ENCODE peak calls at places on chromosomes 5 and 9, in ten cellular contexts. P is AG09309, M is tibial nerve, J is A673, N is Panc1, K is AG04450, D is OCI-LY7, T is fibroblast of lung, C is body of pancreas, X is left ventricle myocardium inferior. S is an unnamed sample.

GRCh38 chr9:20479419-20480155 is 142.7 kb downstream of the MLLT3 start:
- DNase-seq in N (no peak), P (no peak), X (no peak), M (no peak), T (peak), C (no peak), J (no peak), D (no peak), K (no peak), S (peak)

GRCh38 chr5:19264821-19265220 is 723.2 kb downstream of the CDH18 start:
- DNase-seq in K (no peak), T (no peak), D (peak), N (no peak), C (no peak), P (no peak), M (no peak), X (no peak), J (no peak), S (no peak)

GRCh38 chr5:42811591-42812392 is at the start of gene SELENOP:
- DNase-seq in P (no peak), N (peak), K (no peak), C (peak), M (peak), X (no peak), D (no peak), T (peak), J (no peak), S (peak)

GRCh38 chr9:134413890-134414731 is 87.9 kb downstream of the RXRA start:
- DNase-seq in K (peak), T (peak), X (peak), C (peak), D (no peak), M (no peak), J (no peak), N (no peak), P (peak), S (peak)

GRCh38 chr9:122127396-122127798 is 32.2 kb downstream of the NDUFA8 start:
- DNase-seq in T (no peak), J (no peak), C (no peak), P (no peak), D (no peak), N (no peak), K (no peak), X (no peak), M (no peak), S (no peak)

GRCh38 chr5:1312206-1312605 is 17.3 kb upstream of the TERT start:
- DNase-seq in K (no peak), T (no peak), C (no peak), M (no peak), X (peak), N (no peak), D (peak), P (no peak), J (no peak), S (no peak)

GRCh38 chr9:95796029-95796428 is 79.5 kb upstream of the ERCC6L2 start:
- DNase-seq in C (no peak), X (no peak), D (no peak), K (no peak), M (no peak), T (no peak), P (no peak), J (no peak), N (no peak), S (no peak)

GRCh38 chr9:117587263-117587662 is 116.9 kb upstream of the TLR4 start:
- DNase-seq in M (no peak), J (no peak), X (no peak), D (no peak), T (no peak), C (no peak), P (no peak), N (no peak), K (no peak), S (no peak)

GRCh38 chr5:157253547-157253946 is 12.4 kb upstream of the CYFIP2 start:
- DNase-seq in X (no peak), K (peak), J (peak), D (peak), N (peak), C (peak), P (peak), T (peak), M (peak), S (peak)

GRCh38 chr5:176379881-176380280 is 8.5 kb downstream of the NOP16 start:
- DNase-seq in K (no peak), D (peak), C (no peak), P (no peak), N (no peak), T (no peak), X (no peak), J (no peak), M (no peak), S (no peak)

GRCh38 chr5:102341918-102342317 is 45.8 kb upstream of the SLCO4C1 start:
- DNase-seq in J (no peak), P (no peak), N (no peak), M (no peak), K (no peak), X (no peak), T (no peak), D (no peak), C (no peak), S (no peak)

GRCh38 chr9:124084087-124084486 is 72.5 kb downstream of the LHX2 start:
- DNase-seq in C (no peak), X (no peak), T (no peak), K (no peak), J (no peak), D (no peak), P (no peak), N (no peak), M (no peak), S (no peak)

GRCh38 chr5:158684469-158684868 is 415.2 kb downstream of the EBF1 start:
- DNase-seq in M (no peak), J (no peak), N (no peak), K (no peak), P (no peak), X (no peak), D (no peak), T (no peak), C (no peak), S (no peak)

GRCh38 chr5:73121109-73121443 is 701 bp downstream of the TMEM171 start:
- DNase-seq in C (no peak), T (no peak), D (no peak), J (no peak), N (no peak), K (no peak), X (no peak), P (no peak), M (no peak), S (no peak)

GRCh38 chr9:20402273-20402875 is 219.9 kb downstream of the MLLT3 start:
- DNase-seq in J (no peak), N (no peak), P (no peak), D (no peak), C (no peak), K (no peak), X (no peak), M (no peak), T (no peak), S (no peak)

GRCh38 chr5:130836729-130837660 is 328.1 kb downstream of the HINT1 start:
- DNase-seq in P (no peak), J (peak), C (no peak), M (no peak), N (peak), K (no peak), X (no peak), D (no peak), T (no peak), S (peak)

GRCh38 chr5:41817625-41818301 is 52.5 kb downstream of the OXCT1 start:
- DNase-seq in N (no peak), J (no peak), T (no peak), X (no peak), P (no peak), D (no peak), K (no peak), C (no peak), M (no peak), S (no peak)

GRCh38 chr9:134870311-134870694 is 10.3 kb upstream of the FCN2 start:
- DNase-seq in T (no peak), D (no peak), X (no peak), K (no peak), J (no peak), P (no peak), C (no peak), M (no peak), N (no peak), S (no peak)

GRCh38 chr5:148474025-148474511 is 90.3 kb downstream of the FBXO38 start:
- DNase-seq in X (peak), J (no peak), D (no peak), N (no peak), P (no peak), K (no peak), C (peak), M (no peak), T (peak), S (peak)

GRCh38 chr5:140075371-140075770 is 32.3 kb upstream of the NRG2 start:
- DNase-seq in X (no peak), M (no peak), K (no peak), N (no peak), J (peak), T (peak), P (peak), C (no peak), D (peak), S (peak)
- TF ChIP-seq CTCF in X (peak), M (no peak), K (peak), N (peak), J (peak), T (peak), P (peak), C (no peak), D (peak), S (no peak)

GRCh38 chr9:2302606-2303005 is 287.5 kb downstream of the SMARCA2 start:
- DNase-seq in N (no peak), J (peak), C (no peak), D (no peak), P (no peak), T (no peak), K (no peak), X (no peak), M (no peak), S (peak)
- H3K4me3 ChIP-seq in N (no peak), J (no peak), C (no peak), D (no peak), P (no peak), T (no peak), K (no peak), X (no peak), M (no peak), S (no peak)

DNA sequence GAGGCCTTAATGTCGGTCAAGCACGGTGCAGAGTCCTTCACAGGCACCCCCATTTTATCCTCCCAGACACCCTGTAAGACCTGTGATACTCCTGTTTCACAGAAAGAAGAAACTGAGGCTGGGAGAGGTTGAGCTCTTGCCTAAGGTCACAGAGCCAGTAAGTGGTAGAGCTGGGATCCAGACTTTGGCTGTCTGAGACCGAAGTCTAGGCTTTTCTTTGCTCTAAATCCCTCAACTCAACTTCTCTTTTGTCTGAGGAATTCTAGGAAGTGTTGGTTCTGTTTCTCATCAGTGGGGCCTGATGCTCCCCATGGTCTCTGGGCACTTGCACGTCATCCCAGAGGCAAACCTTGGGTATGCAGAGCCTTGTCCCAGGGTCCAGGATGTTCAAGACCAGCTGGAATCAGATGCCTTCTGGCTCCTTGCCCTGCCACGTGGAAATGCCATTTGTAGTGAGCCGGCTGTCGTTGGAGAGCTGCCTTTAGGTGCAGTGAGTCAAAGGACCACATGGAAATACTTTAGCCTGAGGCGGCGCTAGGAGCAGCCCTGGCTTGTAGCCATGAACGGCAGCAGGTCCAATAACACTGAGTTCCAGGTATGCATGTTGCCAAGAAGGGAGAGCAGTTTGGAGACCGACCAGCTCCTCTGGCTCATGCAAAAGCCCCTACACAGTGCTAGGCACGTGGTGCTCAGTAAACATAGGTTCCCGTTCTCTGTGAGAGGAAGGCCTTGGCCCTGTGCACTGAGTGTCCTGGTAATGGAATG is 9.2 kb downstream of the DCANP1 start:
- DNase-seq in K (peak), T (peak), M (peak), J (no peak), C (peak), D (no peak), X (peak), P (peak), N (peak), S (peak)
- TF ChIP-seq CTCF in K (peak), T (no peak), M (no peak), J (no peak), C (no peak), D (no peak), X (peak), P (no peak), N (no peak), S (peak)

GRCh38 chr5:172612771-172613170 is 28.3 kb upstream of the NEURL1B start:
- DNase-seq in M (no peak), X (no peak), T (no peak), K (no peak), N (no peak), D (no peak), J (no peak), P (no peak), C (no peak), S (no peak)
- H3K4me3 ChIP-seq in M (no peak), X (no peak), T (no peak), K (no peak), N (no peak), D (no peak), J (no peak), P (no peak), C (no peak), S (no peak)

GRCh38 chr5:146947181-146947941 is 68.8 kb upstream of the PPP2R2B start:
- DNase-seq in J (peak), N (no peak), P (no peak), D (peak), X (no peak), T (no peak), K (no peak), M (no peak), C (no peak), S (peak)
- TF ChIP-seq CTCF in J (peak), N (peak), P (peak), D (peak), X (no peak), T (no peak), K (no peak), M (no peak), C (no peak), S (no peak)

GRCh38 chr5:143231973-143232812 is 171.3 kb downstream of the NR3C1 start:
- DNase-seq in J (no peak), D (no peak), P (no peak), C (no peak), M (no peak), N (no peak), T (no peak), X (no peak), K (no peak), S (no peak)
- H3K4me3 ChIP-seq in J (no peak), D (no peak), P (no peak), C (no peak), M (no peak), N (no peak), T (no peak), X (no peak), K (no peak), S (no peak)

S was measured in cardiac fibroblast.